ENCODE peak calls at places on chromosomes 6 and 20, in seven cellular contexts. One of them, this sample, is unnamed.
A peak's percentile ranks its signal among the peaks of the same experiment; 100 is the strongest.

GRCh38 chr6:69624944-69625343 is 171.9 kb downstream of the LMBRD1 start:
- DNase-seq in breast epithelium: no peak
- DNase-seq in thyroid gland: no peak
- DNase-seq in heart left ventricle: no peak
- DNase-seq in lower leg skin: no peak
- DNase-seq in sigmoid colon: no peak
- DNase-seq in IMR-90: no peak
- DNase-seq in this sample: no peak

GRCh38 chr6:5592911-5593519 is 331.7 kb downstream of the FARS2 start:
- DNase-seq in breast epithelium: no peak
- DNase-seq in thyroid gland: no peak
- DNase-seq in heart left ventricle: no peak
- DNase-seq in lower leg skin: no peak
- DNase-seq in sigmoid colon: no peak
- DNase-seq in IMR-90: no peak
- DNase-seq in this sample: no peak

GRCh38 chr20:4972506-4973251 is 28.6 kb downstream of the SLC23A2 start:
- DNase-seq in breast epithelium: no peak
- DNase-seq in thyroid gland: no peak
- DNase-seq in heart left ventricle: no peak
- DNase-seq in lower leg skin: no peak
- DNase-seq in sigmoid colon: no peak
- DNase-seq in IMR-90: no peak
- DNase-seq in this sample: peak; percentile 54

GRCh38 chr6:135146160-135146920 is 34.8 kb upstream of the MYB start:
- DNase-seq in breast epithelium: no peak
- DNase-seq in thyroid gland: no peak
- DNase-seq in heart left ventricle: no peak
- DNase-seq in lower leg skin: no peak
- DNase-seq in sigmoid colon: no peak
- DNase-seq in IMR-90: peak; percentile 80
- DNase-seq in this sample: no peak

GRCh38 chr6:46098678-46099077 is 31.1 kb upstream of the ENPP4 start:
- DNase-seq in breast epithelium: peak; percentile 69
- DNase-seq in thyroid gland: peak; percentile 73
- DNase-seq in heart left ventricle: no peak
- DNase-seq in lower leg skin: no peak
- DNase-seq in sigmoid colon: no peak
- DNase-seq in IMR-90: no peak
- DNase-seq in this sample: peak; percentile 45

GRCh38 chr6:4916954-4917561 is 86.8 kb downstream of the RPP40 start:
- DNase-seq in breast epithelium: no peak
- DNase-seq in thyroid gland: no peak
- DNase-seq in heart left ventricle: no peak
- DNase-seq in lower leg skin: no peak
- DNase-seq in sigmoid colon: no peak
- DNase-seq in IMR-90: no peak
- DNase-seq in this sample: no peak

GRCh38 chr6:1481326-1481725 is 92.0 kb downstream of the FOXF2 start:
- DNase-seq in breast epithelium: no peak
- DNase-seq in thyroid gland: no peak
- DNase-seq in heart left ventricle: no peak
- DNase-seq in lower leg skin: no peak
- DNase-seq in sigmoid colon: no peak
- DNase-seq in IMR-90: peak; percentile 84
- DNase-seq in this sample: no peak

GRCh38 chr6:134398453-134398852 is 80.5 kb upstream of the SGK1 start:
- DNase-seq in breast epithelium: no peak
- DNase-seq in thyroid gland: no peak
- DNase-seq in heart left ventricle: no peak
- DNase-seq in lower leg skin: no peak
- DNase-seq in sigmoid colon: no peak
- DNase-seq in IMR-90: no peak
- DNase-seq in this sample: no peak

GRCh38 chr20:4901031-4901818 is 100.1 kb downstream of the SLC23A2 start:
- DNase-seq in breast epithelium: no peak
- DNase-seq in thyroid gland: no peak
- DNase-seq in heart left ventricle: no peak
- DNase-seq in lower leg skin: no peak
- DNase-seq in sigmoid colon: no peak
- DNase-seq in IMR-90: no peak
- DNase-seq in this sample: no peak

GRCh38 chr6:165884813-165885765 is 222.0 kb upstream of the PDE10A start:
- DNase-seq in breast epithelium: peak; percentile 52
- DNase-seq in thyroid gland: peak; percentile 76
- DNase-seq in heart left ventricle: peak; percentile 77
- DNase-seq in lower leg skin: peak; percentile 92
- DNase-seq in sigmoid colon: peak; percentile 92
- DNase-seq in IMR-90: peak; percentile 68
- DNase-seq in this sample: peak; percentile 60

GRCh38 chr6:30136570-30137286 is 788 bp downstream of the TRIM40 start:
- DNase-seq in breast epithelium: no peak
- DNase-seq in thyroid gland: no peak
- DNase-seq in heart left ventricle: no peak
- DNase-seq in lower leg skin: no peak
- DNase-seq in sigmoid colon: no peak
- DNase-seq in IMR-90: no peak
- DNase-seq in this sample: no peak

GRCh38 chr6:42401605-42401935 is 50.2 kb downstream of the TRERF1 start:
- DNase-seq in breast epithelium: no peak
- DNase-seq in thyroid gland: no peak
- DNase-seq in heart left ventricle: no peak
- DNase-seq in lower leg skin: peak; percentile 80
- DNase-seq in sigmoid colon: no peak
- DNase-seq in IMR-90: no peak
- DNase-seq in this sample: no peak

GRCh38 chr6:30942338-30943060 is 1.7 kb downstream of the MUCL3 start:
- DNase-seq in breast epithelium: peak; percentile 72
- DNase-seq in thyroid gland: peak; percentile 81
- DNase-seq in heart left ventricle: peak; percentile 69
- DNase-seq in lower leg skin: peak; percentile 87
- DNase-seq in sigmoid colon: peak; percentile 71
- DNase-seq in IMR-90: peak; percentile 76
- DNase-seq in this sample: peak; percentile 93

GRCh38 chr6:13586936-13587542 is 12.6 kb downstream of the SIRT5 start:
- DNase-seq in breast epithelium: no peak
- DNase-seq in thyroid gland: no peak
- DNase-seq in heart left ventricle: no peak
- DNase-seq in lower leg skin: peak; percentile 40
- DNase-seq in sigmoid colon: no peak
- DNase-seq in IMR-90: peak; percentile 55
- DNase-seq in this sample: no peak

GRCh38 chr6:126764696-126765095 is 353.8 kb upstream of the RSPO3 start:
- DNase-seq in breast epithelium: no peak
- DNase-seq in thyroid gland: no peak
- DNase-seq in heart left ventricle: no peak
- DNase-seq in lower leg skin: no peak
- DNase-seq in sigmoid colon: no peak
- DNase-seq in IMR-90: no peak
- DNase-seq in this sample: no peak

GRCh38 chr6:37280162-37280895 is 22.4 kb upstream of the TMEM217 start:
- DNase-seq in breast epithelium: no peak
- DNase-seq in thyroid gland: no peak
- DNase-seq in heart left ventricle: no peak
- DNase-seq in lower leg skin: no peak
- DNase-seq in sigmoid colon: no peak
- DNase-seq in IMR-90: no peak
- DNase-seq in this sample: no peak

GRCh38 chr6:146972526-146972925 is 231.7 kb upstream of the STXBP5 start:
- DNase-seq in breast epithelium: no peak
- DNase-seq in thyroid gland: no peak
- DNase-seq in heart left ventricle: no peak
- DNase-seq in lower leg skin: no peak
- DNase-seq in sigmoid colon: no peak
- DNase-seq in IMR-90: peak; percentile 55
- DNase-seq in this sample: no peak
- H3K4me3 ChIP-seq in breast epithelium: no peak overlapping the region
- H3K4me3 ChIP-seq in thyroid gland: no peak overlapping the region
- H3K4me3 ChIP-seq in heart left ventricle: no peak overlapping the region
- H3K4me3 ChIP-seq in lower leg skin: no peak overlapping the region
- H3K4me3 ChIP-seq in sigmoid colon: no peak overlapping the region
- H3K4me3 ChIP-seq in IMR-90: no peak overlapping the region
- H3K4me3 ChIP-seq in this sample: no peak overlapping the region

DNA sequence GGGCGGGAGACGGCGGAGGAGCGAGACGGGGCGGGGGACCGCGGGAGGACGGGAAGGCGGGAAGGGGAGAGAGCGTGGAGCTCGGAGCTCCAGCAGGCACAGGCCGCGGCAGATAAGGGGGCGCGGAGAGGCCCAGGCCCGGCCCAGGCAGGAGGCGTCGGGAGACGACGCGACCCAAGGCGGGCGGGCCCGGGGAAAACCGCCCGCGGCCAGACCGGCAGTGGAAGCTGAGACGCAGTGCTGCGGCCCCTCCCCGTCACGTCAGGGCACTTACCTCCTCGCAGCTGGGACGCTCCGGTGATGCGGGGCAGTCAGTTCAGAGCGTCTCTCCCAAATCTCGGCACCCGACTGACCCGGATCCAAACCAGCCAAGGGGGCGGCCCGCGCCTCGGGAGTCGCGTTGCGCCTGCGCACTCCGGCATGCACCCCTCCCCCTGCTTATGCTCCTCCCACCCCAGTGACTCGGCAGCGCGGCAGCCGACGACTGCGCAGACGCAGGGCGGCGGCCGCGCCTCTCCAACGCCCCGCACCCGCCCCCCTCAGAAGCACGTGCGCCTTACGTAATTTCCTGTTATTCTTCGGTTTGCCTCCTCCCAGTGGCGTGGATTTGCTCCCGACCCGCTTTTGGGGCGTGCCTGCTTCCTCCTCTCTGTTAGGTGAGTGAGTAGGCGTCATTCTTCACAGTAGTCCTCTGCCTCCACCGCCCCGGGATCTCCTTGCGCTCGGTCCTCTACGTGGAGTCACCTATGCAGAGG is at the start of gene OSER1:
- DNase-seq in breast epithelium: peak; percentile 99
- DNase-seq in thyroid gland: peak; percentile 98
- DNase-seq in heart left ventricle: peak; percentile 97
- DNase-seq in lower leg skin: peak; percentile 100
- DNase-seq in sigmoid colon: peak; percentile 99
- DNase-seq in IMR-90: peak; percentile 95
- DNase-seq in this sample: peak; percentile 98
- TF ChIP-seq POLR2A in breast epithelium: peak; percentile 85
- TF ChIP-seq POLR2A in thyroid gland: peak; percentile 87
- TF ChIP-seq POLR2A in heart left ventricle: peak; percentile 77
- TF ChIP-seq POLR2A in lower leg skin: no peak
- TF ChIP-seq POLR2A in sigmoid colon: peak; percentile 89
- TF ChIP-seq POLR2A in IMR-90: peak; percentile 92
- TF ChIP-seq POLR2A in this sample: peak; percentile 62

GRCh38 chr20:2799688-2800589 is 488 bp downstream of the CPXM1 start:
- DNase-seq in breast epithelium: no peak
- DNase-seq in thyroid gland: no peak
- DNase-seq in heart left ventricle: no peak
- DNase-seq in lower leg skin: peak; percentile 81
- DNase-seq in sigmoid colon: no peak
- DNase-seq in IMR-90: peak; percentile 7
- DNase-seq in this sample: no peak
- H3K4me3 ChIP-seq in breast epithelium: peak overlapping the region; percentile 40
- H3K4me3 ChIP-seq in thyroid gland: no peak overlapping the region
- H3K4me3 ChIP-seq in heart left ventricle: peak overlapping the region; percentile 43
- H3K4me3 ChIP-seq in lower leg skin: no peak overlapping the region
- H3K4me3 ChIP-seq in sigmoid colon: peak overlapping the region; percentile 35
- H3K4me3 ChIP-seq in IMR-90: peak overlapping the region; percentile 25
- H3K4me3 ChIP-seq in this sample: no peak overlapping the region

GRCh38 chr20:64056889-64057627 is 5.9 kb upstream of the TCEA2 start:
- DNase-seq in breast epithelium: no peak
- DNase-seq in thyroid gland: no peak
- DNase-seq in heart left ventricle: no peak
- DNase-seq in lower leg skin: no peak
- DNase-seq in sigmoid colon: no peak
- DNase-seq in IMR-90: no peak
- DNase-seq in this sample: no peak
- TF ChIP-seq POLR2A in breast epithelium: no peak
- TF ChIP-seq POLR2A in thyroid gland: no peak
- TF ChIP-seq POLR2A in heart left ventricle: no peak
- TF ChIP-seq POLR2A in lower leg skin: no peak
- TF ChIP-seq POLR2A in sigmoid colon: no peak
- TF ChIP-seq POLR2A in IMR-90: no peak
- TF ChIP-seq POLR2A in this sample: no peak